ENCODE peak calls at places on chromosome 7, in ten cellular contexts. G is A549, Y is suprapubic skin, H is IMR-90, B is spleen, R is stomach, U is HCT116, P is adrenal gland, I is uterus, S is transverse colon. M is an unnamed sample. For H3K4me1, the result is how much of the 10 kb centered on the place peaks cover.

GRCh38 chr7:120856621-120857352 is 1.2 kb downstream of the TSPAN12 start:
- DNase-seq in P (peak), B (peak), I (peak), S (peak), Y (peak), U (peak), R (no peak), G (peak), H (peak), M (no peak)

GRCh38 chr7:157465597-157466348 is 129.0 kb downstream of the DNAJB6 start:
- DNase-seq in S (no peak), H (no peak), Y (no peak), G (no peak), U (no peak), I (no peak), R (peak), P (no peak), B (peak), M (no peak)

GRCh38 chr7:64998865-64999164 is 7.7 kb downstream of the ERV3-1 start:
- DNase-seq in H (no peak), S (no peak), U (no peak), R (no peak), B (no peak), Y (no peak), G (no peak), P (no peak), I (no peak), M (no peak)

GRCh38 chr7:85068796-85069195 is 118.1 kb downstream of the SEMA3D start:
- DNase-seq in P (no peak), I (no peak), H (peak), G (no peak), R (no peak), U (no peak), B (no peak), Y (no peak), S (no peak), M (no peak)

GRCh38 chr7:52961084-52961483 is 74.3 kb upstream of the POM121L12 start:
- DNase-seq in Y (no peak), R (no peak), G (no peak), P (no peak), I (no peak), S (no peak), U (no peak), B (no peak), H (no peak), M (no peak)

GRCh38 chr7:106424476-106425016 is 139.8 kb upstream of the NAMPT start:
- DNase-seq in I (no peak), R (no peak), H (no peak), S (no peak), P (no peak), B (no peak), Y (no peak), G (no peak), U (no peak), M (no peak)

GRCh38 chr7:139798221-139798620 is 20.4 kb upstream of the HIPK2 start:
- DNase-seq in R (peak), I (no peak), P (no peak), G (no peak), U (no peak), S (peak), H (no peak), Y (no peak), B (no peak), M (no peak)

GRCh38 chr7:73308665-73309214 is at the start of gene NSUN5:
- DNase-seq in S (peak), B (peak), Y (peak), G (peak), R (peak), I (peak), P (peak), U (peak), H (peak), M (peak)

GRCh38 chr7:131908719-131909118 is 352.3 kb upstream of the PODXL start:
- DNase-seq in S (no peak), U (no peak), R (no peak), B (no peak), H (no peak), I (no peak), Y (no peak), P (no peak), G (no peak), M (no peak)

GRCh38 chr7:135801045-135801693 is 52.6 kb upstream of the FAM180A start:
- DNase-seq in I (no peak), P (peak), G (peak), B (no peak), S (no peak), U (peak), H (peak), R (no peak), Y (no peak), M (no peak)

GRCh38 chr7:41624818-41625217 is 78.1 kb downstream of the INHBA start:
- DNase-seq in I (no peak), Y (no peak), R (no peak), S (no peak), G (no peak), P (no peak), H (peak), B (no peak), U (no peak), M (peak)

GRCh38 chr7:140697447-140698143 is 1.1 kb downstream of the NDUFB2 start:
- DNase-seq in R (no peak), S (no peak), B (no peak), I (no peak), H (peak), G (no peak), U (no peak), P (no peak), Y (no peak), M (no peak)

GRCh38 chr7:42090056-42090455 is 147.0 kb downstream of the GLI3 start:
- DNase-seq in H (peak), S (no peak), I (no peak), R (no peak), B (no peak), P (no peak), Y (no peak), U (no peak), G (no peak), M (no peak)

GRCh38 chr7:93894966-93895650 is 4.6 kb upstream of the TFPI2 start:
- DNase-seq in I (no peak), S (no peak), H (no peak), U (no peak), B (no peak), R (no peak), Y (no peak), P (no peak), G (no peak), M (no peak)

GRCh38 chr7:88358534-88358838 is 51.8 kb upstream of the STEAP4 start:
- DNase-seq in H (no peak), I (no peak), S (no peak), G (no peak), Y (no peak), P (no peak), R (no peak), B (no peak), U (no peak), M (no peak)

GRCh38 chr7:32073533-32073932 is 3.3 kb upstream of the PDE1C start:
- DNase-seq in P (no peak), B (no peak), G (no peak), Y (no peak), I (no peak), U (no peak), H (no peak), S (no peak), R (no peak), M (no peak)

GRCh38 chr7:46970486-46970885 is 611.4 kb downstream of the TNS3 start:
- DNase-seq in I (no peak), G (no peak), P (no peak), U (no peak), R (no peak), Y (no peak), S (no peak), H (no peak), B (no peak), M (no peak)

GRCh38 chr7:122974229-122974628 is 21.3 kb downstream of the TAS2R16 start:
- DNase-seq in S (no peak), G (no peak), B (no peak), Y (no peak), R (no peak), U (no peak), P (no peak), H (no peak), I (no peak), M (no peak)

GRCh38 chr7:3201937-3202715 is 98.9 kb upstream of the SDK1 start:
- DNase-seq in R (peak), G (no peak), H (no peak), B (peak), Y (no peak), U (no peak), S (no peak), I (no peak), P (no peak), M (no peak)

GRCh38 chr7:119439192-119439591 is 833.8 kb upstream of the KCND2 start:
- DNase-seq in P (no peak), G (no peak), H (no peak), R (no peak), S (no peak), B (no peak), I (no peak), Y (no peak), U (no peak), M (no peak)
- H3K4me1 ChIP-seq in P (under half), G (under half), H (under half), R (under half), S (under half), B (under half), I (under half), Y (under half), U (under half), M (under half)

GRCh38 chr7:151085329-151085690 is 965 bp upstream of the AGAP3 start:
- DNase-seq in P (peak), G (no peak), R (no peak), U (no peak), B (no peak), I (peak), S (no peak), Y (peak), H (no peak), M (no peak)
- TF ChIP-seq POLR2A in P (no peak), G (no peak), R (no peak), U (no peak), B (no peak), I (no peak), S (no peak), Y (no peak), H (no peak), M (no peak)

GRCh38 chr7:100476108-100476780 is 2.8 kb downstream of the TSC22D4 start:
- DNase-seq in B (peak), U (no peak), P (no peak), H (no peak), R (no peak), S (no peak), G (no peak), I (no peak), Y (no peak), M (no peak)

GRCh38 chr7:100476903-100477870 is 1.8 kb downstream of the TSC22D4 start:
- DNase-seq in B (peak), Y (no peak), P (no peak), G (no peak), S (peak), I (no peak), U (no peak), R (no peak), H (no peak), M (no peak)

GRCh38 chr7:100472854-100473499 is 6.0 kb downstream of the TSC22D4 start:
- DNase-seq in R (no peak), U (no peak), G (no peak), I (peak), B (no peak), P (peak), H (peak), S (no peak), Y (no peak), M (no peak)

GRCh38 chr7:100477871-100478248 is 1.2 kb downstream of the TSC22D4 start:
- DNase-seq in S (no peak), Y (no peak), U (no peak), R (no peak), H (no peak), B (no peak), G (no peak), P (no peak), I (no peak), M (no peak)

DNA sequence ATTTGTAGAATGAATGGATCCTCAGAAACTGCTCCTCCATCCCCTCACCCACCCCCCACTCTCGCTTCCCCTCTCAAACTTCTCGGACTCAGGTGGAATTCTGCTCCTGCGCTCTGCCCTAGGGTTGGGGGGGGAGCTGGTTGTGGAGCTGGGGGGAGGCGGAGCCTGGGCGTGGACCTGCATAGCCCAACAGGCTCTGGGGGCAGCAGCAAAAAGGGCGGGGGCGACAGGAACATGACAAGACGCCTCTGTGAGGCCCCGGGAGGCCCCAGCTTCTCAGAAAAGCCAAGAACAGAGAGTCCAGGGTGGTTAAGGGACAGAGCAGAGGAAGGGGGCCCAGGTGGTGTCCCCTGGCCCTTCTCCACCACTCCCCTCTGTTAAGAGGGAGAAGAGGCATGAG is 3.5 kb downstream of the TSC22D4 start:
- DNase-seq in B (peak), P (no peak), U (no peak), G (no peak), S (no peak), H (no peak), Y (no peak), R (no peak), I (no peak), M (peak)
- H3K4me1 ChIP-seq in B (half or more), P (half or more), U (under half), G (under half), S (under half), H (under half), Y (half or more), R (half or more), I (under half), M (half or more)

DNA sequence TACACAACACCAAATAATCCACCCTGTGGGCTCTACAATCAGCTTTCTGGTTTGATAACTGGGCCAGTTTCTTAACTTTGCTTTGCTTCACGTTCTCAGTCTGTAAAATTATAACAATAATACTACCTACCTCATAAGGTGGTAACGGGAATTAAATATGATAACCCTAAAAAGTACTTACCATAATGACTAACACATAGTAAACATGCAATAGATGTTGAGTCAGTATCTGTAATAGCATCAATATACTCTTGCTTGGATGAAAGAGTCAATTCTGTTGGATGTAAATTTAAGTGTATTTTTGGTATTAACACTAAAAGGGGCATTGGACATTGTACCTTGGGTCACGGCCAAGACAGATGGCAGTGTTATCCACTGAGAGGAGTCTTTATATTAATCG is 160.5 kb downstream of the FOXP2 start:
- DNase-seq in U (no peak), B (no peak), S (no peak), G (no peak), Y (no peak), I (no peak), H (no peak), R (no peak), P (no peak), M (no peak)
- TF ChIP-seq POLR2A in U (no peak), B (no peak), S (no peak), G (no peak), Y (no peak), I (no peak), H (no peak), R (no peak), P (no peak), M (no peak)

DNA sequence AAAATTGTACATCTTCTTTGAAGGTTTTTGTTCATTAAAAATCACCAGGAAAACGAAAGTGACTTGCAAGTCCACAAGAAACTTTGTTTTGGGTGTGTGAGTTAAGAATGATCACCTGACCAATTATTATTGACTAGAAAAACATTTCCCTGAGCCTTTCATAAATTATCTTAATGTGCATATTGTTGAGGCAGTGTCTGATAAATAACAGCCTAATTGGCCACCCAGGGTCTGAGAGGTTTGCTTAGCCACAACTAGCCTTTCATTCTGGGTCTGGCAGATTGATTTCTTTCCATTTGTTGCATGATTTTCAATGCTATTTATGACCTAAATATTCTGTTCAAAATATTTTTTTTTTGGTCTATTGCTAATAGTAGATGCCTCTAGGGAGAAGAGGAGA is 152.8 kb downstream of the AUTS2 start:
- DNase-seq in S (no peak), R (no peak), I (no peak), B (no peak), U (no peak), H (no peak), Y (no peak), P (no peak), G (no peak), M (no peak)
- H3K4me1 ChIP-seq in S (under half), R (under half), I (under half), B (under half), U (under half), H (under half), Y (under half), P (under half), G (under half), M (under half)

DNA sequence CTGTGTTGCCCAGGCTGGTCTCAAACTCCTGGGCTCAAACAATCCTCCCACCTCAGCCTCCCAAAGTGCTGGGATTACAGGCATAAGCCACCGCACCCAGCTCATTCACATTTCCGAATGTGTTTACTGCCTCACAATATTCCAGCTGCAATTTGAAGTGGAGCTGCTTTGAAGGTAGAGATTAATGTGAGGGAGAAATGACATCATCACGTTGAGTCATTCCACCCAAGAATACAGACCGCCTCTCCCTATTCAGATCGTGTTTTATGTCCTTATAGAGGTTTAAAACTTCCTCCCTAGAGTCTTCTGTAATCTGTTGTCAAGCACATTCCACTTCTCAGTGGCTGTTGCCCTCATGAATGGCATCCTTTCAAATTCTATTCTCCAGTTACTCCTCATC is 100.4 kb upstream of the PDGFA start:
- DNase-seq in P (no peak), R (no peak), B (no peak), U (no peak), I (peak), G (no peak), S (peak), H (peak), Y (no peak), M (no peak)
- TF ChIP-seq POLR2A in P (no peak), R (no peak), B (no peak), U (no peak), I (no peak), G (no peak), S (no peak), H (no peak), Y (no peak), M (no peak)

GRCh38 chr7:148719753-148720152 is 21.1 kb downstream of the CUL1 start:
- DNase-seq in G (no peak), I (no peak), B (no peak), P (no peak), S (no peak), Y (no peak), H (no peak), R (no peak), U (no peak), M (no peak)
- H3K4me1 ChIP-seq in G (under half), I (under half), B (under half), P (under half), S (under half), Y (under half), H (under half), R (under half), U (under half), M (under half)

GRCh38 chr7:151769189-151769821 is 107.6 kb downstream of the PRKAG2 start:
- DNase-seq in U (no peak), H (no peak), B (peak), S (no peak), I (no peak), R (no peak), G (no peak), P (no peak), Y (no peak), M (no peak)
- TF ChIP-seq POLR2A in U (no peak), H (no peak), B (no peak), S (no peak), I (no peak), R (no peak), G (no peak), P (no peak), Y (no peak), M (no peak)

GRCh38 chr7:50752422-50752821 is 30.3 kb downstream of the GRB10 start:
- DNase-seq in B (no peak), Y (no peak), G (no peak), S (no peak), P (no peak), I (no peak), H (no peak), U (no peak), R (no peak), M (no peak)

GRCh38 chr7:50754684-50755083 is 28.0 kb downstream of the GRB10 start:
- DNase-seq in H (no peak), G (no peak), U (no peak), B (no peak), R (no peak), P (no peak), I (no peak), Y (no peak), S (no peak), M (no peak)

GRCh38 chr7:50749908-50750307 is 32.8 kb downstream of the GRB10 start:
- DNase-seq in H (no peak), B (no peak), S (no peak), P (no peak), Y (no peak), G (no peak), I (no peak), U (no peak), R (no peak), M (no peak)

GRCh38 chr7:50748472-50748871 is 34.2 kb downstream of the GRB10 start:
- DNase-seq in P (no peak), U (no peak), B (no peak), H (no peak), Y (no peak), G (no peak), R (no peak), S (no peak), I (no peak), M (no peak)

DNA sequence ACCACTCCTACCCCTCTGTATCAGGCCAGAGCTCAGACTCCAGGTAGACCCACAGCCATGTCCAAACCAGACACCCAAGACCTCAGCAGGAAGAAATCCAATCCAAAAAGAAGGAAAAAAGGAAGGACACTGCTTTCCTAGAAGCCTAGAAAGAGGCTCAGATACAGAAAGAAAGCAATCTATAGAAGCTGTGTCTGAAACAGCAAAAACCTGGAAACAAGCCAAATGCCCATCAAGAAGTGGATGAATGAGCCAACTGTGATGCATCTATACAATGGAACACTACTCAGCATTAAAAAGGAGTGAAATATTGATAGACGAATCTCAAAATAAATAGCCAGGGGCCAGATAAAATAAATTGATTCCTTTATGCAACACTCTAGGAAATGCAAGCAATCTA is 31.6 kb downstream of the GRB10 start:
- DNase-seq in H (no peak), P (no peak), U (no peak), G (no peak), B (no peak), Y (no peak), R (no peak), S (no peak), I (no peak), M (no peak)
- H3K4me1 ChIP-seq in H (under half), P (under half), U (under half), G (under half), B (under half), Y (under half), R (under half), S (under half), I (under half), M (under half)

DNA sequence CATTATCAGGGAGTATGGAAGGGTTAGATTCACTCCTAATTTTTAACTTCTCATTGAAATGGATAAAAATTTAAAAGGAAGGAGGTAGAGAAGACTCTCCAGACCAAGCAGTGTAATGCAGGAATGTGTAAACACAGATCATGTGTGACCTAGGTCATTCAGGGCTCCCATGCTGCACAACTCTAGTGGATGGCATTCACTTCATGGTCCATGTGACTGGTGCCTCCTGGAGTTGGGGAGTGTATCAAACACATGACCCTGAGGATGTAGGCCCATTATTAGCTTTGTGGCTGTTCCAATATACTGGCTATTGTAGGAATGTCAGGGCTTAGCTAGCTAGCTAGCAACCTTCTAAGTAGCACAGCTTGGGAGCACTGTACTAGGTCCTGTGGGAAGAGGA is 109.9 kb downstream of the SLC25A13 start:
- DNase-seq in S (no peak), G (no peak), U (no peak), I (no peak), R (no peak), B (no peak), P (no peak), Y (no peak), H (no peak), M (no peak)
- TF ChIP-seq POLR2A in S (no peak), G (no peak), U (no peak), I (no peak), R (no peak), B (no peak), P (no peak), Y (no peak), H (no peak), M (no peak)

M was measured in tibial nerve.